ENCODE peak calls at places on chromosomes 11 and 22, in ten cellular contexts. N, Q, L, E, Y, B, J, C, T and K are unnamed samples.

GRCh38 chr11:83464181-83464580 is 178.0 kb upstream of the CCDC90B start:
- DNase-seq in N (no peak), Q (no peak), L (no peak), E (no peak), Y (no peak), B (no peak), J (no peak), C (no peak), T (no peak), K (no peak)

GRCh38 chr11:65636810-65637557 is 917 bp upstream of the SIPA1 start:
- DNase-seq in N (no peak), Q (no peak), L (no peak), E (no peak), Y (no peak), B (no peak), J (no peak), C (no peak), T (no peak), K (no peak)

GRCh38 chr11:64358907-64359711 is at the start of gene RPS6KA4:
- DNase-seq in N (peak; percentile 74), Q (peak; percentile 76), L (no peak), E (peak; percentile 95), Y (no peak), B (peak; percentile 50), J (peak; percentile 73), C (peak; percentile 50), T (peak; percentile 82), K (peak; percentile 93)

GRCh38 chr11:16999116-16999515 is 15.1 kb downstream of the PLEKHA7 start:
- DNase-seq in N (no peak), Q (no peak), L (no peak), E (no peak), Y (no peak), B (no peak), J (no peak), C (no peak), T (no peak), K (no peak)

GRCh38 chr11:29312817-29313216 is 704.0 kb downstream of the KCNA4 start:
- DNase-seq in N (no peak), Q (no peak), L (no peak), E (no peak), Y (no peak), B (peak; percentile 86), J (no peak), C (peak; percentile 35), T (peak; percentile 89), K (no peak)

GRCh38 chr22:50435701-50436115 is 39.1 kb downstream of the SBF1 start:
- DNase-seq in N (no peak), Q (no peak), L (no peak), E (no peak), Y (no peak), B (no peak), J (no peak), C (no peak), T (peak; percentile 64), K (no peak)

GRCh38 chr11:46865340-46865739 is 19.3 kb upstream of the CKAP5 start:
- DNase-seq in N (no peak), Q (no peak), L (no peak), E (no peak), Y (peak; percentile 49), B (peak; percentile 76), J (no peak), C (peak; percentile 81), T (peak; percentile 7), K (no peak)

GRCh38 chr11:8217926-8218325 is 45.8 kb downstream of the LMO1 start:
- DNase-seq in N (no peak), Q (no peak), L (no peak), E (no peak), Y (no peak), B (no peak), J (no peak), C (no peak), T (peak; percentile 17), K (no peak)

GRCh38 chr22:49475253-49475652 is 352.4 kb downstream of the BRD1 start:
- DNase-seq in N (no peak), Q (no peak), L (no peak), E (no peak), Y (no peak), B (no peak), J (no peak), C (no peak), T (no peak), K (no peak)

GRCh38 chr22:20316844-20317401 is 2.9 kb downstream of the DGCR6L start:
- DNase-seq in N (peak; percentile 10), Q (no peak), L (no peak), E (no peak), Y (no peak), B (no peak), J (peak; percentile 6), C (no peak), T (no peak), K (no peak)

GRCh38 chr22:48803171-48803992 is 1024.3 kb downstream of the BRD1 start:
- DNase-seq in N (no peak), Q (no peak), L (no peak), E (no peak), Y (no peak), B (no peak), J (no peak), C (no peak), T (no peak), K (no peak)

GRCh38 chr11:1669546-1670218 is 27.3 kb upstream of the KRTAP5-6 start:
- DNase-seq in N (no peak), Q (no peak), L (no peak), E (peak; percentile 27), Y (no peak), B (no peak), J (no peak), C (peak; percentile 8), T (no peak), K (no peak)

GRCh38 chr11:45089845-45090499 is 56.5 kb upstream of the PRDM11 start:
- DNase-seq in N (no peak), Q (peak; percentile 79), L (no peak), E (no peak), Y (no peak), B (peak; percentile 68), J (no peak), C (peak; percentile 68), T (peak; percentile 52), K (no peak)

DNA sequence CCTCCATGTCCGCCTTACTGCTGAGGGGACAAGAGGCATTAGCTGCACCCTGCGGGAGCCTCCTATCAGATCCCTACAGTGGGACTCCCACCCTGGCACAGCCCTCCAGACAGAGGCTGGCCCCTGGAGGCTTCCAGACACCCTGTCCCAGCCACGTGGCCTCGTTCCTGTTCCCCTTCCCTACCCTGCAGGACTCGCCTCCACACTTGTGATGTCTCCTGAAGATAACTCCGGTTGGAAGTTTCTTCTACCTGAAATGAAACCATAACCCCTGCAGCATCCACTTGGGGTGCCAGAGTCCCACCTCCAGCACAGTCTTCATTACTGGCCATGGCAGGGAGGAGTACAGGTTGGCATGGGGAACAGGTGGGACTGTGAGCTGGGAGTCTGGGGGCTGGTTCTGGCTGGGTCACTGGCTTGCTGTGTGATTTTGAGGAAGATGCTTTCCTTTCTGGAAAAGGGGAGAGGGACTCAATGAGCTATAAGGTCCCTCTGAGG is 4.9 kb upstream of the SH3BP1 start:
- DNase-seq in N (no peak), Q (peak; percentile 24), L (no peak), E (peak; percentile 68), Y (no peak), B (no peak), J (no peak), C (no peak), T (no peak), K (no peak)
- TF ChIP-seq CTCF in N (no peak), Q (peak; percentile 27), L (no peak), E (peak; percentile 35), Y (peak; percentile 43), B (peak; percentile 26), J (no peak), C (peak; percentile 25), T (peak; percentile 33), K (no peak)

GRCh38 chr11:35163707-35164496 is 24.9 kb downstream of the CD44 start:
- DNase-seq in N (no peak), Q (peak; percentile 65), L (peak; percentile 61), E (no peak), Y (no peak), B (no peak), J (no peak), C (no peak), T (no peak), K (no peak)
- TF ChIP-seq CTCF in N (no peak), Q (peak; percentile 37), L (peak; percentile 61), E (peak; percentile 41), Y (peak; percentile 33), B (peak; percentile 36), J (no peak), C (peak; percentile 34), T (no peak), K (peak; percentile 53)

GRCh38 chr22:40679964-40680818 is 907 bp downstream of the MCHR1 start:
- DNase-seq in N (no peak), Q (peak; percentile 31), L (no peak), E (no peak), Y (no peak), B (peak; percentile 20), J (no peak), C (peak; percentile 46), T (peak; percentile 15), K (no peak)
- TF ChIP-seq CTCF in N (no peak), Q (no peak), L (no peak), E (no peak), Y (peak; percentile 25), B (no peak), J (no peak), C (peak; percentile 17), T (peak; percentile 18), K (no peak)

GRCh38 chr11:130442728-130443127 is 5.7 kb upstream of the ADAMTS15 start:
- DNase-seq in N (no peak), Q (no peak), L (no peak), E (no peak), Y (no peak), B (no peak), J (no peak), C (no peak), T (no peak), K (no peak)
- TF ChIP-seq CTCF in N (no peak), Q (no peak), L (no peak), E (no peak), Y (no peak), B (no peak), J (no peak), C (no peak), T (no peak), K (no peak)

DNA sequence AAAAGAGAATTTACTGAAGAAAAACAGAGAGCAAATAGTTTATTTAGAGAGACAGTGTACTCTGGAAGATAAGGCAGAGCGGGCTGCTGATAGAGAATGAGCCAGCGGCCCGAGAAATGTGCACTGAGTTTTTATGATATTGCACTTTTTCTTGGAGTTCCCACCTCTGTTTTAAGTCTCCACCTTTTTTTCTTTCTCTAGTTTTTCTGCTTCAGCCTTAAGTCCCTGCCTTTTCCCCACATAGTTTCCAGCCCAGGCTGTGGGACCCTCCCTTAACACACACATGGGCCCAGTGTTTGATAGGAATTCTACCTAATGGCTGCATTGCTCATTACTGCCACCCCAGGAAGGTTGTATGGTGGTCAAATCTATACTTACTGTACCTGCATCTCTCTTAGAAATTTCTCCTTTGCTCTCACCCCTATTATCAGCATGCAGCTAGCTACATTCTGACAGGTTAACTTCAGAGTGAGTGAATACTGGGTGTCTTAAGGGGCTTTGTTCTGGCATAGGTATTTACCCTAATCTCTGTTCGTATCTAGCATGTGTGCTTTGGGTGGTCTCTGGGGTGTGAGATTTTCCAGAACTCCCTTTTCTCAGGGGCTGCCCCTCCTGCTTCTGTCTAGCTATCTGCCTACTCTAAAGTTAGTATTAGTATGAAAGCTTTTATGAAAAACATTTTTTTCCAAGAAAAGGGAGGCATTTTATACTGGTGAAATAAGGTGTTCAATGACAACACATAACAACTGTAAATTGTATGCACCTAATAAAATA is 127.3 kb upstream of the TOP3B start:
- DNase-seq in N (no peak), Q (peak; percentile 56), L (no peak), E (no peak), Y (no peak), B (no peak), J (no peak), C (no peak), T (no peak), K (no peak)
- TF ChIP-seq CTCF in N (no peak), Q (peak; percentile 57), L (peak; percentile 33), E (no peak), Y (no peak), B (peak; percentile 11), J (no peak), C (peak; percentile 15), T (peak; percentile 27), K (no peak)